ENCODE peak calls at places on chromosomes 4 and X, in four cellular contexts. W, U, D and J are unnamed samples.

GRCh38 chr4:3436798-3437581 is 4.8 kb upstream of the HGFAC start:
- DNase-seq in U (peak), W (peak), D (no peak), J (no peak)

GRCh38 chr4:139951051-139951450 is 202.9 kb downstream of the MAML3 start:
- DNase-seq in D (no peak), W (no peak), U (no peak), J (no peak)

GRCh38 chr4:110636231-110636676 is 13.4 kb upstream of the PITX2 start:
- DNase-seq in D (no peak), U (no peak), W (peak), J (no peak)

GRCh38 chr4:75345436-75345835 is 168.8 kb downstream of the RCHY1 start:
- DNase-seq in W (no peak), U (no peak), D (no peak), J (no peak)

GRCh38 chr4:76175336-76175735 is 27.1 kb upstream of the NUP54 start:
- DNase-seq in D (no peak), U (no peak), W (no peak), J (no peak)

GRCh38 chrX:150693782-150694574 is 782 bp downstream of the MTMR1 start:
- DNase-seq in W (peak), U (peak), D (no peak), J (no peak)

GRCh38 chr4:54872246-54872645 is 214.5 kb downstream of the KIT start:
- DNase-seq in U (no peak), D (no peak), W (no peak), J (no peak)

GRCh38 chrX:129646721-129647587 is 7.8 kb downstream of the APLN start:
- DNase-seq in U (no peak), W (no peak), D (peak), J (no peak)

GRCh38 chr4:159360549-159360948 is 257.7 kb downstream of the RAPGEF2 start:
- DNase-seq in U (no peak), D (no peak), W (no peak), J (no peak)

GRCh38 chr4:118942465-118942864 is 53.8 kb downstream of the SYNPO2 start:
- DNase-seq in D (no peak), W (no peak), U (no peak), J (no peak)

GRCh38 chr4:184282251-184282713 is 64.6 kb upstream of the ENPP6 start:
- DNase-seq in D (no peak), W (no peak), U (no peak), J (no peak)

GRCh38 chrX:94288325-94288724 is 614.3 kb downstream of the FAM133A start:
- DNase-seq in D (no peak), W (no peak), U (no peak), J (no peak)

GRCh38 chr4:41285202-41285876 is 28.6 kb downstream of the UCHL1 start:
- DNase-seq in D (no peak), W (no peak), U (no peak), J (no peak)

GRCh38 chr4:126698224-126698623 is 934.5 kb upstream of the INTU start:
- DNase-seq in U (no peak), D (no peak), W (no peak), J (no peak)

GRCh38 chr4:38283724-38284123 is 323.5 kb downstream of the PTTG2 start:
- DNase-seq in W (no peak), D (no peak), U (no peak), J (no peak)

GRCh38 chr4:152831416-152831815 is 51.7 kb downstream of the ARFIP1 start:
- DNase-seq in W (no peak), D (no peak), U (no peak), J (no peak)

GRCh38 chr4:144611850-144612249 is 34.1 kb upstream of the HHIP start:
- DNase-seq in W (peak), U (no peak), D (no peak), J (no peak)

GRCh38 chr4:147479376-147479775 is 1.5 kb upstream of the EDNRA start:
- DNase-seq in U (no peak), W (no peak), D (no peak), J (no peak)

GRCh38 chr4:53322696-53323095 is 43.2 kb downstream of the SCFD2 start:
- DNase-seq in D (no peak), W (no peak), U (no peak), J (no peak)

GRCh38 chrX:124860736-124861135 is 458.9 kb upstream of the TEX13C start:
- DNase-seq in W (no peak), D (no peak), U (no peak), J (no peak)

GRCh38 chrX:124862304-124862703 is 457.4 kb upstream of the TEX13C start:
- DNase-seq in W (no peak), D (no peak), U (no peak), J (no peak)

GRCh38 chrX:124863303-124863702 is 456.4 kb upstream of the TEX13C start:
- DNase-seq in W (no peak), U (no peak), D (no peak), J (no peak)
- TF ChIP-seq CTCF in W (no peak), U (no peak), D (no peak), J (no peak)

GRCh38 chr4:129163427-129163826 is 67.5 kb downstream of the C4orf33 start:
- DNase-seq in U (no peak), D (no peak), W (no peak), J (no peak)

GRCh38 chr4:129162450-129162849 is 66.5 kb downstream of the C4orf33 start:
- DNase-seq in W (no peak), D (no peak), U (no peak), J (no peak)

GRCh38 chr4:129164243-129164642 is 68.3 kb downstream of the C4orf33 start:
- DNase-seq in D (no peak), W (no peak), U (no peak), J (no peak)

GRCh38 chr4:129172181-129172580 is 76.2 kb downstream of the C4orf33 start:
- DNase-seq in W (no peak), D (no peak), U (no peak), J (no peak)

GRCh38 chr4:129167640-129168260 is 71.8 kb downstream of the C4orf33 start:
- DNase-seq in U (no peak), D (no peak), W (no peak), J (no peak)
- TF ChIP-seq CTCF in U (no peak), D (no peak), W (no peak), J (peak)

GRCh38 chr4:175932116-175932515 is 120.1 kb upstream of the GPM6A start:
- DNase-seq in D (no peak), U (no peak), W (no peak), J (no peak)
- TF ChIP-seq CTCF in D (no peak), U (no peak), W (no peak), J (no peak)

GRCh38 chr4:108833041-108833440 is 70.2 kb upstream of the ETNPPL start:
- DNase-seq in U (no peak), W (no peak), D (no peak), J (no peak)
- TF ChIP-seq CTCF in U (no peak), W (no peak), D (no peak), J (peak)